ENCODE peak calls at places on chromosomes 13 and 19, in eight cellular contexts. U is WTC11; H is activated naive CD4-positive, alpha-beta T cell treated with anti-CD3 and anti-CD28 coated beads for 36 hours; W is progenitor cell of endocrine pancreas; G is T-helper 2 cell; T is GOT3; O is RPMI7951; V is PC-3. R is an unnamed sample.

GRCh38 chr19:3575260-3575741 is 2.6 kb downstream of the HMG20B start:
- DNase-seq in U (peak; percentile 76), H (peak; percentile 43), W (no peak), G (no peak), T (no peak), O (peak; percentile 52), V (no peak), R (peak; percentile 88)

GRCh38 chr19:290539-291521 is at the start of gene PLPP2:
- DNase-seq in U (peak; percentile 92), H (peak; percentile 26), W (peak; percentile 58), G (no peak), T (no peak), O (no peak), V (no peak), R (peak; percentile 96)

GRCh38 chr13:26017196-26017921 is 34.5 kb downstream of the SHISA2 start:
- DNase-seq in U (no peak), H (peak; percentile 40), W (no peak), G (no peak), T (no peak), O (no peak), V (no peak), R (no peak)

GRCh38 chr13:30113983-30114491 is 193.3 kb downstream of the KATNAL1 start:
- DNase-seq in U (no peak), H (no peak), W (no peak), G (no peak), T (no peak), O (peak; percentile 48), V (no peak), R (peak; percentile 32)

GRCh38 chr13:94658926-94659649 is 53.3 kb downstream of the SOX21 start:
- DNase-seq in U (no peak), H (no peak), W (no peak), G (no peak), T (no peak), O (no peak), V (peak; percentile 58), R (no peak)

GRCh38 chr19:46579286-46579944 is 21.7 kb upstream of the CALM3 start:
- DNase-seq in U (no peak), H (peak; percentile 47), W (no peak), G (no peak), T (no peak), O (no peak), V (peak; percentile 8), R (peak; percentile 54)

GRCh38 chr13:40247845-40248244 is 418.6 kb downstream of the FOXO1 start:
- DNase-seq in U (no peak), H (peak; percentile 30), W (no peak), G (no peak), T (no peak), O (no peak), V (peak; percentile 22), R (no peak)

GRCh38 chr13:20567881-20568528 is 1.0 kb downstream of the IFT88 start:
- DNase-seq in U (no peak), H (no peak), W (no peak), G (no peak), T (no peak), O (no peak), V (peak; percentile 6), R (no peak)

GRCh38 chr19:28424662-28425430 is 788.1 kb downstream of the UQCRFS1 start:
- DNase-seq in U (no peak), H (no peak), W (no peak), G (no peak), T (no peak), O (no peak), V (no peak), R (no peak)

GRCh38 chr13:33229446-33230177 is 55.9 kb downstream of the STARD13 start:
- DNase-seq in U (no peak), H (no peak), W (no peak), G (no peak), T (no peak), O (peak; percentile 93), V (no peak), R (no peak)

R was measured in H9.